ENCODE peak calls at places on chromosomes 12 and 14, in seven cellular contexts. K, O, Z, S, R, B and C are unnamed samples.

GRCh38 chr14:24634158-24634557 is at the start of gene GZMB:
- DNase-seq in B (no peak), S (peak), K (peak), O (no peak), R (peak), Z (no peak), C (no peak)

GRCh38 chr12:94649349-94650142 is 811 bp downstream of the TMCC3 start:
- DNase-seq in O (peak), Z (peak), S (peak), B (no peak), K (no peak), R (peak), C (no peak)

GRCh38 chr12:103457471-103457870 is 38.3 kb downstream of the C12orf42 start:
- DNase-seq in K (no peak), O (no peak), R (no peak), B (no peak), S (no peak), Z (no peak), C (no peak)

GRCh38 chr12:4027412-4027811 is 154.2 kb upstream of the PARP11 start:
- DNase-seq in B (no peak), R (peak), S (peak), Z (no peak), K (no peak), O (no peak), C (no peak)

GRCh38 chr14:74402264-74403251 is 23.5 kb downstream of the SYNDIG1L start:
- DNase-seq in S (no peak), R (no peak), O (no peak), K (no peak), B (no peak), Z (no peak), C (no peak)

GRCh38 chr12:94362653-94363052 is 97.0 kb downstream of the CEP83 start:
- DNase-seq in O (no peak), Z (no peak), S (no peak), R (no peak), B (no peak), K (no peak), C (no peak)

GRCh38 chr12:34288963-34289345 is 266.7 kb downstream of the ALG10 start:
- DNase-seq in Z (no peak), S (no peak), R (no peak), O (no peak), K (no peak), B (no peak), C (no peak)

GRCh38 chr12:26878661-26879119 is 45.7 kb upstream of the ITPR2 start:
- DNase-seq in K (no peak), O (peak), B (no peak), R (no peak), Z (no peak), S (no peak), C (no peak)

GRCh38 chr12:117228239-117228638 is 38.0 kb upstream of the FBXO21 start:
- DNase-seq in B (no peak), S (no peak), K (peak), R (no peak), O (no peak), Z (no peak), C (peak)

GRCh38 chr12:26830783-26831601 is 2.0 kb downstream of the ITPR2 start:
- DNase-seq in B (no peak), S (no peak), Z (no peak), O (no peak), K (no peak), R (no peak), C (peak)

GRCh38 chr14:80584638-80585505 is 356.7 kb downstream of the CEP128 start:
- DNase-seq in Z (no peak), B (no peak), S (no peak), R (no peak), K (peak), O (no peak), C (peak)

GRCh38 chr12:12327802-12328201 is 22.2 kb downstream of the MANSC1 start:
- DNase-seq in R (no peak), B (no peak), O (no peak), S (no peak), Z (no peak), K (peak), C (peak)

GRCh38 chr14:71049435-71050147 is 142.3 kb downstream of the PCNX1 start:
- DNase-seq in K (no peak), R (no peak), S (no peak), O (no peak), Z (no peak), B (no peak), C (no peak)

GRCh38 chr12:3364226-3364625 is 126.8 kb upstream of the PRMT8 start:
- DNase-seq in O (no peak), Z (no peak), S (no peak), R (no peak), K (no peak), B (no peak), C (no peak)

GRCh38 chr12:109458086-109458485 is 19.0 kb downstream of the KCTD10 start:
- DNase-seq in Z (no peak), O (no peak), R (no peak), K (peak), S (no peak), B (no peak), C (no peak)

GRCh38 chr12:501722-502447 is 42.1 kb downstream of the B4GALNT3 start:
- DNase-seq in K (no peak), O (no peak), B (no peak), S (no peak), Z (no peak), R (no peak), C (no peak)

GRCh38 chr12:5201554-5202243 is 158.0 kb downstream of the KCNA5 start:
- DNase-seq in Z (peak), B (no peak), O (no peak), K (peak), S (no peak), R (no peak), C (no peak)

GRCh38 chr12:86601550-86602308 is 345.5 kb upstream of the MGAT4C start:
- DNase-seq in O (peak), K (no peak), R (no peak), Z (no peak), S (no peak), B (no peak), C (no peak)

GRCh38 chr12:113647048-113647447 is 175.4 kb upstream of the LHX5 start:
- DNase-seq in B (no peak), S (no peak), R (no peak), Z (peak), O (no peak), K (no peak), C (no peak)

GRCh38 chr12:12661086-12661485 is 34.9 kb downstream of the GPR19 start:
- DNase-seq in S (no peak), O (no peak), Z (no peak), R (no peak), B (no peak), K (peak), C (no peak)

GRCh38 chr14:89858084-89858483 is 96.4 kb downstream of the EFCAB11 start:
- DNase-seq in S (no peak), K (no peak), O (no peak), B (no peak), R (no peak), Z (no peak), C (no peak)

GRCh38 chr12:77521458-77522115 is 309.1 kb upstream of the NAV3 start:
- DNase-seq in S (no peak), R (no peak), O (no peak), Z (no peak), B (no peak), K (peak), C (peak)

GRCh38 chr12:124338448-124338847 is 43.6 kb downstream of the RFLNA start:
- DNase-seq in S (no peak), R (no peak), K (no peak), B (no peak), O (no peak), Z (no peak), C (no peak)

GRCh38 chr14:70708717-70709570 is 67.2 kb downstream of the TTC9 start:
- DNase-seq in R (no peak), Z (peak), O (no peak), B (no peak), K (no peak), S (no peak), C (no peak)

GRCh38 chr12:114405199-114405448 is 820 bp downstream of the TBX5 start:
- DNase-seq in B (no peak), S (no peak), O (no peak), Z (no peak), R (no peak), K (no peak), C (no peak)

GRCh38 chr12:103178681-103179080 is 221.2 kb downstream of the ASCL1 start:
- DNase-seq in B (no peak), Z (no peak), R (no peak), K (no peak), O (no peak), S (no peak), C (no peak)

GRCh38 chr12:55663391-55663790 is 26.7 kb downstream of the OR10P1 start:
- DNase-seq in O (no peak), R (no peak), K (no peak), S (no peak), B (no peak), Z (no peak), C (no peak)

GRCh38 chr12:23028158-23028802 is 403.3 kb downstream of the ETNK1 start:
- DNase-seq in O (no peak), R (no peak), S (no peak), K (peak), Z (no peak), B (no peak), C (no peak)

GRCh38 chr14:80973918-80974317 is 18.5 kb downstream of the TSHR start:
- DNase-seq in K (no peak), R (no peak), B (no peak), S (no peak), Z (no peak), O (no peak), C (no peak)

GRCh38 chr12:123001467-123001866 is 21.0 kb downstream of the ARL6IP4 start:
- DNase-seq in S (no peak), O (no peak), Z (no peak), R (no peak), B (no peak), K (no peak), C (no peak)